ENCODE peak calls at places on chromosomes 2 and 18, in four cellular contexts. D, B, W and R are unnamed samples.

GRCh38 chr18:58319719-58320118 is 275.7 kb downstream of the NEDD4L start:
- DNase-seq in W (no peak), D (no peak), B (no peak), R (no peak)

GRCh38 chr2:137928547-137929503 is 35.4 kb upstream of the HNMT start:
- DNase-seq in B (no peak), W (no peak), D (no peak), R (no peak)

GRCh38 chr2:25018681-25019080 is 23.2 kb upstream of the EFR3B start:
- DNase-seq in W (no peak), D (no peak), B (no peak), R (no peak)

GRCh38 chr18:51321696-51322095 is 124.2 kb upstream of the MEX3C start:
- DNase-seq in B (no peak), D (no peak), W (no peak), R (no peak)

GRCh38 chr2:201257381-201257940 is 2.9 kb upstream of the CASP8 start:
- DNase-seq in W (no peak), B (peak; percentile 73), D (peak; percentile 54), R (no peak)

GRCh38 chr2:176923205-176923604 is 289.4 kb upstream of the HNRNPA3 start:
- DNase-seq in B (no peak), W (no peak), D (no peak), R (no peak)

GRCh38 chr2:223057545-223057944 is 5.6 kb downstream of the KCNE4 start:
- DNase-seq in B (no peak), D (no peak), W (no peak), R (no peak)

GRCh38 chr2:161722547-161723503 is 98.6 kb downstream of the SLC4A10 start:
- DNase-seq in B (peak; percentile 41), D (no peak), W (no peak), R (no peak)

GRCh38 chr2:120809576-120810440 is 74.1 kb downstream of the GLI2 start:
- DNase-seq in W (no peak), D (no peak), B (no peak), R (no peak)

GRCh38 chr18:3007491-3007890 is 5.5 kb downstream of the LPIN2 start:
- DNase-seq in B (no peak), D (no peak), W (no peak), R (no peak)

GRCh38 chr18:56977771-56978170 is 169.1 kb upstream of the BOD1L2 start:
- DNase-seq in B (no peak), D (no peak), W (no peak), R (no peak)

GRCh38 chr2:178363252-178363651 is 87.7 kb downstream of the PRKRA start:
- DNase-seq in B (no peak), D (no peak), W (no peak), R (no peak)

GRCh38 chr18:79756143-79756500 is 41.6 kb upstream of the KCNG2 start:
- DNase-seq in W (no peak), B (no peak), D (no peak), R (no peak)

GRCh38 chr2:85413592-85414421 is 3.6 kb upstream of the CAPG start:
- DNase-seq in W (no peak), D (no peak), B (peak; percentile 84), R (no peak)

GRCh38 chr2:189409647-189410046 is 31.6 kb upstream of the WDR75 start:
- DNase-seq in W (no peak), D (no peak), B (no peak), R (no peak)

GRCh38 chr2:15943914-15944313 is 3.6 kb downstream of the MYCN start:
- DNase-seq in W (no peak), B (no peak), D (no peak), R (no peak)

GRCh38 chr2:54555318-54555837 is 99.3 kb downstream of the SPTBN1 start:
- DNase-seq in B (no peak), D (no peak), W (no peak), R (no peak)

GRCh38 chr2:102239344-102239743 is 52.5 kb downstream of the IL1RL2 start:
- DNase-seq in D (no peak), W (no peak), B (no peak), R (no peak)

GRCh38 chr18:26208901-26209445 is 17.3 kb upstream of the TAF4B start:
- DNase-seq in D (peak; percentile 28), W (no peak), B (no peak), R (no peak)

GRCh38 chr2:182767578-182767977 is 51.5 kb downstream of the DNAJC10 start:
- DNase-seq in B (no peak), D (no peak), W (no peak), R (no peak)

GRCh38 chr18:46174317-46175039 is 70.3 kb downstream of the HAUS1 start:
- DNase-seq in B (peak; percentile 70), W (no peak), D (no peak), R (no peak)

GRCh38 chr2:231355802-231356473 is 39.6 kb upstream of the B3GNT7 start:
- DNase-seq in D (no peak), W (no peak), B (no peak), R (no peak)

GRCh38 chr2:159226059-159226461 is 60.4 kb downstream of the WDSUB1 start:
- DNase-seq in W (no peak), B (no peak), D (peak; percentile 64), R (no peak)

GRCh38 chr2:159226608-159227007 is 59.9 kb downstream of the WDSUB1 start:
- DNase-seq in D (no peak), W (no peak), B (no peak), R (peak; percentile 52)

GRCh38 chr2:159229476-159230144 is 56.9 kb downstream of the WDSUB1 start:
- DNase-seq in B (peak; percentile 76), D (peak; percentile 73), W (no peak), R (no peak)

GRCh38 chr2:159227467-159227866 is 59.0 kb downstream of the WDSUB1 start:
- DNase-seq in W (no peak), B (no peak), D (no peak), R (no peak)

DNA sequence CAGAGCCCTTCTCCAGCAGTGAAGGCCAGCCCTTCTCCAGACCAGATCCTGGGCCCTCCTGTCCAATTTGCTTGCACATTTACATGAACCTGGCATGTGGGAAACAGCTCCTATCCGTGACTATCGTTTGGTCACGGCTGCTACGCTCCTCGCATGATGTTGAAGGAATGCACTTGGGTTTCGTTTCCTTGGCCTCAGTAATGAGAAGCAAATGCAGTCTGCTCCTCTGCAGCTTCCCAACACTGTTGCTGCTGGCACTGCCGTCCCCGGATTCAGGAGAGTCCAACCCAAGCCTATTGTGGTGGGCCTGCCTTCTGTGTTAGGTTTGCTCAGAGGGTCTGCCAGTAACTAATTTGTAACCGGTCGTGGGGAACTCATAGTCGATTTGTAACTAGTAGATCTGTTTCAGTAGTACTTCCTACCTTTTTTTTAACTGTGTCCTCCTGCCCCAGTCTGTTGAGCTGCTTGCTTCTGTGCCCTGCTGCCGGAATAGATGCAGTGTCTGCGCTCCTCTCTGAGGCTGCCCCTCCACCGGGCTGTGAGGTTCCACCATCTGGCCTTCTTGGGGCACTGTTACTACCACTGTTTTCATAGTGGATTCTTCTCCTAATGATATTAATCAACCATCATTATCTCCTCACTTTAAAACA is 58.4 kb downstream of the WDSUB1 start:
- DNase-seq in B (no peak), D (no peak), W (no peak), R (no peak)
- TF ChIP-seq CTCF in B (no peak), D (no peak), W (no peak), R (no peak)

DNA sequence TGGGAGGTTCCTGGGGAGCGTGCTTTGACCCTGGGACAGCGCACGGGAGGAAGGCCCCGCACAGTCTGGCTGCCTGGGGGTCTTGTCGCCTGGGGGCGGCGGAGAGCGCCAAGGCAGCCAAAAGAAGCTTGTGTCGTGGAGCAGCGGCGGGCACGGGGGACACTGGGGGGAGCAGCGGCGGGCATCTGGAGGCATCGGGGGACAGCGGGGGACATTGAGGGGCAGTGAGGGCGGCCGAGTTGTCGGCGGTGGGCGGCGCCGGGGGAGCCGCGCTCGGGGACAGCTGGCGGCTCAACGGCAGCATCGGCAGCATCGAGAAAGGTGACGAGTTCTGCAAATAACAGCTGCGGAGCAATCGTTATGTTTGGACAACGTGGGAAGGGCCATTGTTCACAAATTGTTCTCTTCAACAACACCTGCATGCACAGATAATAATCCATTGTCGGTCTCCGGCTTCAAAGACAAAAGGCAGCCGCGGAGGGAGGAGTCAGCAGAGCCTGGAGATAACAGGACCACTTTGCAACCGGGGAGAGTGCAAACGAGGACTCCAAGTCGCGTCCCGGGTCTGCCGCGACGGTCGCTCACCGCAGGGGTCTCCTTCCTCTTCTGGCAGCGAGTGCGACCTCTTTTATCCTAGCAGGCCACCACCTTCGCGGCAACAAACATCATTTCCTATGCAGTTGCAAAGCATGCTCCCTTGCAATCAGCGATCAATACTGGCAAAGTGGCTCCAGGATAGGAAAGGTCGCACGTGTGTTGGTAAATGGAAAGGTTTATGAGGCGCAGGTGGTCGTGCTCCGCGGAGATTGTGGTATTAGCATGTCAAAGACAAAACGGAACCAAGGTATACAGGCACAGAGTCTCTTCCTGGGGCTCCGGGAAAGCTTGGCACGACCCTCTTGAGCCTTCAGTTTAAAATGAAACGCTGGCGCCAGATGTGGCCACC is 132.3 kb upstream of the DLX2 start:
- DNase-seq in D (no peak), B (no peak), W (no peak), R (peak; percentile 35)
- TF ChIP-seq CTCF in D (no peak), B (no peak), W (no peak), R (peak; percentile 12)

DNA sequence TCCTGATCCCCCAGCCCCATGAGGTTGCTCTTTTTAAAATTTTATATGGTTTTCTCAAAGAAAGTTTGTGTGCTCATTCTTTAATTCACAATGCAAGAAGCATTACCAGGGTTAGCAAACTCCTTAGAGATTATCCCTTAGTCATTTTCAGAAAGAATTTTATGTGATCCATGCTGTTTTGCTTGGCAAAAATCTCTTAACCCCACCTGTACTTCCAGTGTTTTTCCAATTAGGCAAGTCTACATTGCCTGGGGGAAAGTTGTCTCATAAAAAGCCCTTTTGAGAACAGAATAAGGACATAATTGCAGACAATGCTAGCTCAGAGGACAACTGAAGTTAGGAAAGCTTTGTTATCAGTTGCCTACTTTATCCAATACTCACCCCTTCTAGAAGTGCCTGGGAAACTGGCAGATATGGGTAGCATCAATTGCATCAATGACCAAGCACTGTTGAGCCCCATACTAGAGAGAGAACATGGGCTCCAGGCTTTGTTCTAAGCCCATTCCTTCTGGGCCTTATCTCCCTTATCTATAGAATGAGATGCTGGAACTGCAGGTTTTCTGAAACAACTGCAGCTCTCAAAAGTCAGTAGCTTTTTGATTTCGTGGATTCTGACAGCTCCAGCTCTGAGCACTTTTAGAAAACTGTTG is 265.9 kb upstream of the SPHKAP start:
- DNase-seq in W (no peak), B (no peak), D (no peak), R (no peak)
- TF ChIP-seq CTCF in W (no peak), B (no peak), D (no peak), R (no peak)

DNA sequence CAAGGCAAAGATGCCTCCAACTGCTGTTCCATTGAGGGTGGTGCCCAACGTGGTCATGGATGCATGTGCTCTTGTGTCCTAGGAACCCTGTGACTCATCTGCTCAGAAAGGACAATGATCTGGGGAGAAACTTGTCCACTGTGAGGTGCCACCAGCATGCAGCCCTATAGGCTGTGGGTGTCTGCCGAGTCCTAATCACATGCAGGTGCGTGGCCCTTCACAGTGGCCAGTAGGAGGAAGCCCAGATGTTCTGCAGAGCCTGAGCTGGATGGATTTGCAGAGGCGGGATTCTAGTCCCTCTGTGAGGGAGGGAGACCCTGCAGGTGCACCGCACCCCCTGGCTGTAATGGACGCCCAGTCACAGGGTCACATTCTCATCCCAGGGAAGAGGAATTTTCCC is 13.8 kb downstream of the GDF7 start:
- DNase-seq in B (no peak), D (no peak), W (no peak), R (no peak)
- TF ChIP-seq CTCF in B (no peak), D (no peak), W (no peak), R (no peak)